ENCODE peak calls at places on chromosomes 7 and 10, in five cellular contexts. D is posterior cingulate gyrus, P is HT-29, H is non-pigmented ciliary epithelial cell, J is IMR-90. V is an unnamed sample.

GRCh38 chr7:23212395-23212794 is 30.5 kb downstream of the NUP42 start:
- DNase-seq in D (no peak), P (no peak), H (no peak), J (no peak), V (no peak)

GRCh38 chr10:75770634-75771081 is 339.2 kb downstream of the LRMDA start:
- DNase-seq in D (no peak), P (no peak), H (no peak), J (no peak), V (peak; percentile 6)

GRCh38 chr10:29245476-29245875 is 43.4 kb upstream of the LYZL1 start:
- DNase-seq in D (peak; percentile 23), P (no peak), H (no peak), J (no peak), V (no peak)

GRCh38 chr7:46539892-46540483 is 618.9 kb upstream of the IGFBP3 start:
- DNase-seq in D (no peak), P (no peak), H (no peak), J (no peak), V (no peak)

GRCh38 chr10:71135276-71135675 is 77.1 kb upstream of the UNC5B start:
- DNase-seq in D (no peak), P (no peak), H (no peak), J (no peak), V (no peak)

GRCh38 chr7:22477876-22478450 is 22.0 kb downstream of the STEAP1B start:
- DNase-seq in D (no peak), P (no peak), H (no peak), J (no peak), V (no peak)

GRCh38 chr7:90473819-90474218 is 4.4 kb downstream of the PTTG1IP2 start:
- DNase-seq in D (no peak), P (no peak), H (no peak), J (no peak), V (peak; percentile 33)

GRCh38 chr10:132467464-132468149 is 70.0 kb upstream of the INPP5A start:
- DNase-seq in D (no peak), P (peak; percentile 29), H (no peak), J (no peak), V (no peak)

GRCh38 chr10:87868277-87868676 is 4.9 kb downstream of the PTEN start:
- DNase-seq in D (no peak), P (peak; percentile 28), H (no peak), J (no peak), V (peak; percentile 27)

GRCh38 chr10:77892761-77893160 is 33.8 kb downstream of the DLG5 start:
- DNase-seq in D (no peak), P (no peak), H (no peak), J (no peak), V (no peak)

GRCh38 chr10:32413513-32413912 is 32.4 kb upstream of the CCDC7 start:
- DNase-seq in D (no peak), P (no peak), H (peak; percentile 95), J (peak; percentile 96), V (peak; percentile 73)

GRCh38 chr10:20034732-20035131 is 218.5 kb downstream of the PLXDC2 start:
- DNase-seq in D (no peak), P (no peak), H (no peak), J (no peak), V (no peak)

GRCh38 chr10:72906446-72906845 is 12.9 kb downstream of the OIT3 start:
- DNase-seq in D (no peak), P (no peak), H (no peak), J (peak; percentile 15), V (no peak)

GRCh38 chr7:25134360-25135010 is 9.4 kb upstream of the CYCS start:
- DNase-seq in D (no peak), P (no peak), H (no peak), J (peak; percentile 39), V (no peak)

GRCh38 chr10:128868481-128868880 is 598.6 kb upstream of the MGMT start:
- DNase-seq in D (no peak), P (no peak), H (no peak), J (no peak), V (no peak)

GRCh38 chr10:28845009-28845682 is 167.8 kb downstream of the BAMBI start:
- DNase-seq in D (no peak), P (no peak), H (peak; percentile 72), J (peak; percentile 85), V (peak; percentile 89)

GRCh38 chr10:76209135-76209534 is 777.7 kb downstream of the LRMDA start:
- DNase-seq in D (no peak), P (no peak), H (no peak), J (peak; percentile 56), V (peak; percentile 14)

V was measured in fibroblast of lung.